ENCODE peak calls at places on chromosomes 1 and 21, in eight cellular contexts. N is memory B cell; U is activated CD8-positive, alpha-beta T cell treated with anti-CD3 and anti-CD28 coated beads, Interleukin-2, amount 10 ng/mL, durations not matched to agents 7 days and 5 days; E is endothelial cell; G is HS-27A; T is coronary artery; O is NCI-H1092 treated with DMSO at 0.1 percent for 48 hours; R is posterior cingulate gyrus. Z is an unnamed sample.

GRCh38 chr1:31775170-31775569 is 11.0 kb upstream of the ADGRB2 start:
- DNase-seq in N (no peak), U (no peak), E (no peak), G (no peak), T (no peak), O (no peak), R (no peak), Z (no peak)

GRCh38 chr1:22889213-22889827 is 83.3 kb downstream of the LACTBL1 start:
- DNase-seq in N (no peak), U (peak; percentile 36), E (peak; percentile 33), G (no peak), T (no peak), O (peak; percentile 49), R (no peak), Z (no peak)

GRCh38 chr1:36236302-36236701 is 12.1 kb downstream of the THRAP3 start:
- DNase-seq in N (no peak), U (no peak), E (no peak), G (no peak), T (no peak), O (no peak), R (no peak), Z (no peak)

GRCh38 chr1:58779837-58780585 is 3.8 kb downstream of the JUN start:
- DNase-seq in N (no peak), U (peak; percentile 21), E (no peak), G (no peak), T (no peak), O (peak; percentile 89), R (no peak), Z (peak; percentile 76)

GRCh38 chr1:228073870-228074545 is 8.5 kb upstream of the ARF1 start:
- DNase-seq in N (no peak), U (no peak), E (no peak), G (no peak), T (no peak), O (peak; percentile 23), R (no peak), Z (no peak)

GRCh38 chr1:30778156-30778978 is 20.8 kb upstream of the LAPTM5 start:
- DNase-seq in N (no peak), U (no peak), E (no peak), G (peak; percentile 63), T (no peak), O (peak; percentile 59), R (peak; percentile 66), Z (no peak)

GRCh38 chr1:64516803-64517568 is 47.1 kb downstream of the CACHD1 start:
- DNase-seq in N (no peak), U (no peak), E (no peak), G (peak; percentile 72), T (no peak), O (no peak), R (no peak), Z (no peak)

GRCh38 chr21:39033878-39034589 is 149.2 kb downstream of the PSMG1 start:
- DNase-seq in N (no peak), U (no peak), E (no peak), G (no peak), T (no peak), O (peak; percentile 23), R (no peak), Z (no peak)

GRCh38 chr21:44051462-44051941 is 39.4 kb downstream of the TRAPPC10 start:
- DNase-seq in N (no peak), U (no peak), E (no peak), G (no peak), T (peak; percentile 75), O (no peak), R (no peak), Z (no peak)

GRCh38 chr1:95003433-95003738 is 69.4 kb downstream of the ALG14 start:
- DNase-seq in N (no peak), U (no peak), E (no peak), G (no peak), T (no peak), O (no peak), R (no peak), Z (no peak)

GRCh38 chr1:33654267-33654832 is 181.9 kb downstream of the ZSCAN20 start:
- DNase-seq in N (no peak), U (no peak), E (peak; percentile 39), G (no peak), T (no peak), O (peak; percentile 28), R (peak; percentile 46), Z (no peak)

GRCh38 chr1:165928075-165928731 is 100.8 kb downstream of the UCK2 start:
- DNase-seq in N (peak; percentile 32), U (peak; percentile 70), E (peak; percentile 67), G (no peak), T (no peak), O (peak; percentile 45), R (peak; percentile 38), Z (no peak)

GRCh38 chr1:153631047-153632022 is 2.5 kb upstream of the CHTOP start:
- DNase-seq in N (no peak), U (no peak), E (no peak), G (no peak), T (no peak), O (no peak), R (no peak), Z (no peak)

GRCh38 chr21:45957986-45958610 is 23.5 kb upstream of the COL6A1 start:
- DNase-seq in N (no peak), U (no peak), E (no peak), G (no peak), T (peak; percentile 86), O (no peak), R (no peak), Z (no peak)

GRCh38 chr1:48471103-48471502 is 901 bp downstream of the SPATA6 start:
- DNase-seq in N (no peak), U (no peak), E (peak; percentile 4), G (no peak), T (peak; percentile 75), O (no peak), R (no peak), Z (no peak)

GRCh38 chr21:43803558-43804300 is 14.4 kb downstream of the RRP1 start:
- DNase-seq in N (no peak), U (no peak), E (no peak), G (no peak), T (no peak), O (no peak), R (no peak), Z (no peak)

GRCh38 chr1:161092621-161093028 is 3.3 kb upstream of the NECTIN4 start:
- DNase-seq in N (no peak), U (no peak), E (no peak), G (no peak), T (no peak), O (no peak), R (no peak), Z (peak; percentile 57)

GRCh38 chr1:26378088-26378878 is 5.7 kb upstream of the ZNF683 start:
- DNase-seq in N (peak; percentile 36), U (peak; percentile 93), E (no peak), G (peak; percentile 97), T (no peak), O (no peak), R (no peak), Z (no peak)

GRCh38 chr21:20783611-20784010 is 214.6 kb upstream of the NCAM2 start:
- DNase-seq in N (no peak), U (no peak), E (no peak), G (peak; percentile 8), T (no peak), O (no peak), R (peak; percentile 55), Z (no peak)

GRCh38 chr1:235409045-235409820 is 42.0 kb downstream of the TBCE start:
- DNase-seq in N (no peak), U (no peak), E (no peak), G (no peak), T (no peak), O (no peak), R (no peak), Z (no peak)

GRCh38 chr1:245485996-245486395 is 331.2 kb downstream of the KIF26B start:
- DNase-seq in N (no peak), U (no peak), E (no peak), G (no peak), T (no peak), O (no peak), R (no peak), Z (no peak)

GRCh38 chr1:231807498-231807897 is 180.9 kb downstream of the DISC1 start:
- DNase-seq in N (no peak), U (no peak), E (no peak), G (no peak), T (no peak), O (peak; percentile 96), R (no peak), Z (no peak)

GRCh38 chr1:160375788-160376524 is 9.1 kb downstream of the NHLH1 start:
- DNase-seq in N (no peak), U (no peak), E (no peak), G (no peak), T (peak; percentile 55), O (no peak), R (no peak), Z (no peak)

GRCh38 chr21:25925936-25926335 is 191.2 kb downstream of the GABPA start:
- DNase-seq in N (no peak), U (no peak), E (peak; percentile 31), G (no peak), T (no peak), O (no peak), R (no peak), Z (no peak)

GRCh38 chr1:186054013-186054412 is 319.8 kb downstream of the HMCN1 start:
- DNase-seq in N (no peak), U (no peak), E (no peak), G (no peak), T (no peak), O (no peak), R (no peak), Z (no peak)

GRCh38 chr1:181159451-181160151 is 71.1 kb downstream of the IER5 start:
- DNase-seq in N (no peak), U (peak; percentile 76), E (no peak), G (no peak), T (no peak), O (no peak), R (no peak), Z (no peak)

GRCh38 chr1:21861602-21862429 is 49.8 kb downstream of the LDLRAD2 start:
- DNase-seq in N (no peak), U (no peak), E (no peak), G (peak; percentile 38), T (no peak), O (no peak), R (no peak), Z (no peak)

GRCh38 chr1:18673976-18674375 is 43.3 kb downstream of the PAX7 start:
- DNase-seq in N (no peak), U (no peak), E (no peak), G (no peak), T (no peak), O (no peak), R (no peak), Z (no peak)

GRCh38 chr1:230067871-230068814 is 1.1 kb downstream of the GALNT2 start:
- DNase-seq in N (peak; percentile 18), U (peak; percentile 33), E (peak; percentile 64), G (no peak), T (peak; percentile 38), O (peak; percentile 52), R (peak; percentile 24), Z (peak; percentile 19)

GRCh38 chr21:40165212-40165611 is 298.0 kb downstream of the PCP4 start:
- DNase-seq in N (no peak), U (no peak), E (no peak), G (no peak), T (no peak), O (no peak), R (no peak), Z (no peak)

GRCh38 chr21:35053356-35054096 is 4.4 kb upstream of the RUNX1 start:
- DNase-seq in N (no peak), U (no peak), E (no peak), G (no peak), T (no peak), O (no peak), R (no peak), Z (no peak)

GRCh38 chr1:228364706-228365213 is 41.9 kb downstream of the TRIM11 start:
- DNase-seq in N (no peak), U (no peak), E (no peak), G (no peak), T (no peak), O (no peak), R (no peak), Z (no peak)

GRCh38 chr1:211648980-211649934 is 26.2 kb downstream of the NEK2 start:
- DNase-seq in N (peak; percentile 11), U (peak; percentile 60), E (no peak), G (no peak), T (no peak), O (peak; percentile 31), R (no peak), Z (no peak)

Z was measured in breast epithelium.